ENCODE peak calls at places on chromosomes 3 and 15, in six cellular contexts. One of them, this sample, is unnamed.

GRCh38 chr3:61530355-61530754 is 31.0 kb upstream of the PTPRG start:
- DNase-seq in psoas muscle: no peak
- DNase-seq in tibial artery: no peak
- DNase-seq in natural killer cell: no peak
- DNase-seq in HFFc6: peak
- DNase-seq in mesothelial cell of epicardium: no peak
- DNase-seq in this sample: no peak

GRCh38 chr3:43210049-43211027 is 76.0 kb upstream of the SNRK start:
- DNase-seq in psoas muscle: no peak
- DNase-seq in tibial artery: no peak
- DNase-seq in natural killer cell: no peak
- DNase-seq in HFFc6: no peak
- DNase-seq in mesothelial cell of epicardium: no peak
- DNase-seq in this sample: no peak

GRCh38 chr3:67790043-67790442 is 135.6 kb upstream of the SUCLG2 start:
- DNase-seq in psoas muscle: no peak
- DNase-seq in tibial artery: no peak
- DNase-seq in natural killer cell: peak
- DNase-seq in HFFc6: peak
- DNase-seq in mesothelial cell of epicardium: no peak
- DNase-seq in this sample: no peak

GRCh38 chr15:57216288-57216687 is 160.0 kb upstream of the CGNL1 start:
- DNase-seq in psoas muscle: no peak
- DNase-seq in tibial artery: no peak
- DNase-seq in natural killer cell: no peak
- DNase-seq in HFFc6: peak
- DNase-seq in mesothelial cell of epicardium: no peak
- DNase-seq in this sample: no peak

GRCh38 chr15:95300958-95301357 is 1029.5 kb upstream of the NR2F2 start:
- DNase-seq in psoas muscle: no peak
- DNase-seq in tibial artery: no peak
- DNase-seq in natural killer cell: no peak
- DNase-seq in HFFc6: peak
- DNase-seq in mesothelial cell of epicardium: no peak
- DNase-seq in this sample: no peak

GRCh38 chr3:55486857-55487375 is at the start of gene WNT5A:
- DNase-seq in psoas muscle: peak
- DNase-seq in tibial artery: no peak
- DNase-seq in natural killer cell: no peak
- DNase-seq in HFFc6: no peak
- DNase-seq in mesothelial cell of epicardium: peak
- DNase-seq in this sample: no peak

GRCh38 chr3:189941679-189942078 is 179.0 kb downstream of the P3H2 start:
- DNase-seq in psoas muscle: no peak
- DNase-seq in tibial artery: no peak
- DNase-seq in natural killer cell: no peak
- DNase-seq in HFFc6: no peak
- DNase-seq in mesothelial cell of epicardium: no peak
- DNase-seq in this sample: no peak

GRCh38 chr15:76204916-76205460 is 106.3 kb downstream of the ETFA start:
- DNase-seq in psoas muscle: no peak
- DNase-seq in tibial artery: no peak
- DNase-seq in natural killer cell: no peak
- DNase-seq in HFFc6: no peak
- DNase-seq in mesothelial cell of epicardium: no peak
- DNase-seq in this sample: no peak

GRCh38 chr3:100966049-100966471 is 27.2 kb downstream of the ABI3BP start:
- DNase-seq in psoas muscle: no peak
- DNase-seq in tibial artery: no peak
- DNase-seq in natural killer cell: no peak
- DNase-seq in HFFc6: no peak
- DNase-seq in mesothelial cell of epicardium: no peak
- DNase-seq in this sample: no peak

GRCh38 chr3:130490246-130490645 is 26.7 kb upstream of the COL6A6 start:
- DNase-seq in psoas muscle: no peak
- DNase-seq in tibial artery: no peak
- DNase-seq in natural killer cell: no peak
- DNase-seq in HFFc6: no peak
- DNase-seq in mesothelial cell of epicardium: no peak
- DNase-seq in this sample: no peak

GRCh38 chr3:98095870-98096269 is 8.9 kb downstream of the OR5AC2 start:
- DNase-seq in psoas muscle: no peak
- DNase-seq in tibial artery: no peak
- DNase-seq in natural killer cell: no peak
- DNase-seq in HFFc6: no peak
- DNase-seq in mesothelial cell of epicardium: no peak
- DNase-seq in this sample: no peak

GRCh38 chr3:27423463-27423862 is 54.3 kb upstream of the NEK10 start:
- DNase-seq in psoas muscle: no peak
- DNase-seq in tibial artery: no peak
- DNase-seq in natural killer cell: no peak
- DNase-seq in HFFc6: peak
- DNase-seq in mesothelial cell of epicardium: no peak
- DNase-seq in this sample: no peak

GRCh38 chr3:127665586-127665985 is 7.2 kb upstream of the ABTB1 start:
- DNase-seq in psoas muscle: no peak
- DNase-seq in tibial artery: no peak
- DNase-seq in natural killer cell: no peak
- DNase-seq in HFFc6: peak
- DNase-seq in mesothelial cell of epicardium: no peak
- DNase-seq in this sample: no peak

GRCh38 chr15:37900286-37901221 is 33.9 kb upstream of the TMCO5A start:
- DNase-seq in psoas muscle: no peak
- DNase-seq in tibial artery: no peak
- DNase-seq in natural killer cell: no peak
- DNase-seq in HFFc6: peak
- DNase-seq in mesothelial cell of epicardium: no peak
- DNase-seq in this sample: no peak

GRCh38 chr3:146142757-146143156 is 18.2 kb downstream of the PLOD2 start:
- DNase-seq in psoas muscle: no peak
- DNase-seq in tibial artery: no peak
- DNase-seq in natural killer cell: no peak
- DNase-seq in HFFc6: peak
- DNase-seq in mesothelial cell of epicardium: no peak
- DNase-seq in this sample: no peak

GRCh38 chr3:127817331-127817821 is 4.9 kb downstream of the MGLL start:
- DNase-seq in psoas muscle: peak
- DNase-seq in tibial artery: no peak
- DNase-seq in natural killer cell: no peak
- DNase-seq in HFFc6: peak
- DNase-seq in mesothelial cell of epicardium: no peak
- DNase-seq in this sample: no peak

GRCh38 chr3:94285874-94286273 is 223.0 kb downstream of the NSUN3 start:
- DNase-seq in psoas muscle: no peak
- DNase-seq in tibial artery: no peak
- DNase-seq in natural killer cell: no peak
- DNase-seq in HFFc6: peak
- DNase-seq in mesothelial cell of epicardium: no peak
- DNase-seq in this sample: no peak

GRCh38 chr3:158269896-158270295 is 160.0 kb downstream of the RSRC1 start:
- DNase-seq in psoas muscle: no peak
- DNase-seq in tibial artery: no peak
- DNase-seq in natural killer cell: no peak
- DNase-seq in HFFc6: no peak
- DNase-seq in mesothelial cell of epicardium: no peak
- DNase-seq in this sample: no peak

GRCh38 chr3:167750273-167750971 is 14.9 kb downstream of the SERPINI1 start:
- DNase-seq in psoas muscle: no peak
- DNase-seq in tibial artery: no peak
- DNase-seq in natural killer cell: no peak
- DNase-seq in HFFc6: no peak
- DNase-seq in mesothelial cell of epicardium: no peak
- DNase-seq in this sample: no peak

GRCh38 chr3:190526787-190527767 is 13.2 kb downstream of the IL1RAP start:
- DNase-seq in psoas muscle: no peak
- DNase-seq in tibial artery: no peak
- DNase-seq in natural killer cell: no peak
- DNase-seq in HFFc6: no peak
- DNase-seq in mesothelial cell of epicardium: no peak
- DNase-seq in this sample: no peak

GRCh38 chr3:189947948-189948723 is 172.6 kb downstream of the P3H2 start:
- DNase-seq in psoas muscle: no peak
- DNase-seq in tibial artery: no peak
- DNase-seq in natural killer cell: no peak
- DNase-seq in HFFc6: peak
- DNase-seq in mesothelial cell of epicardium: no peak
- DNase-seq in this sample: no peak

GRCh38 chr15:77631790-77632551 is 741 bp downstream of the LINGO1 start:
- DNase-seq in psoas muscle: no peak
- DNase-seq in tibial artery: no peak
- DNase-seq in natural killer cell: no peak
- DNase-seq in HFFc6: no peak
- DNase-seq in mesothelial cell of epicardium: no peak
- DNase-seq in this sample: peak

GRCh38 chr3:106699093-106699492 is 678.1 kb upstream of the CCDC54 start:
- DNase-seq in psoas muscle: no peak
- DNase-seq in tibial artery: no peak
- DNase-seq in natural killer cell: no peak
- DNase-seq in HFFc6: no peak
- DNase-seq in mesothelial cell of epicardium: no peak
- DNase-seq in this sample: no peak

GRCh38 chr15:90228960-90229359 is 4.8 kb downstream of the CIB1 start:
- DNase-seq in psoas muscle: no peak
- DNase-seq in tibial artery: no peak
- DNase-seq in natural killer cell: no peak
- DNase-seq in HFFc6: no peak
- DNase-seq in mesothelial cell of epicardium: no peak
- DNase-seq in this sample: no peak

GRCh38 chr3:151318946-151319345 is 2.3 kb upstream of the GPR87 start:
- DNase-seq in psoas muscle: no peak
- DNase-seq in tibial artery: no peak
- DNase-seq in natural killer cell: no peak
- DNase-seq in HFFc6: no peak
- DNase-seq in mesothelial cell of epicardium: no peak
- DNase-seq in this sample: no peak

GRCh38 chr3:27630892-27631291 is 91.2 kb downstream of the EOMES start:
- DNase-seq in psoas muscle: no peak
- DNase-seq in tibial artery: no peak
- DNase-seq in natural killer cell: no peak
- DNase-seq in HFFc6: peak
- DNase-seq in mesothelial cell of epicardium: no peak
- DNase-seq in this sample: no peak

GRCh38 chr3:72950801-72951200 is 45.8 kb upstream of the PPP4R2 start:
- DNase-seq in psoas muscle: no peak
- DNase-seq in tibial artery: no peak
- DNase-seq in natural killer cell: no peak
- DNase-seq in HFFc6: no peak
- DNase-seq in mesothelial cell of epicardium: no peak
- DNase-seq in this sample: no peak

GRCh38 chr15:45645026-45645980 is 10.5 kb downstream of the SQOR start:
- DNase-seq in psoas muscle: no peak
- DNase-seq in tibial artery: no peak
- DNase-seq in natural killer cell: no peak
- DNase-seq in HFFc6: peak
- DNase-seq in mesothelial cell of epicardium: no peak
- DNase-seq in this sample: no peak

GRCh38 chr15:63256433-63256884 is 20.9 kb upstream of the APH1B start:
- DNase-seq in psoas muscle: no peak
- DNase-seq in tibial artery: no peak
- DNase-seq in natural killer cell: no peak
- DNase-seq in HFFc6: peak
- DNase-seq in mesothelial cell of epicardium: no peak
- DNase-seq in this sample: no peak

GRCh38 chr15:51266548-51266947 is 71.8 kb downstream of the CYP19A1 start:
- DNase-seq in psoas muscle: no peak
- DNase-seq in tibial artery: no peak
- DNase-seq in natural killer cell: no peak
- DNase-seq in HFFc6: no peak
- DNase-seq in mesothelial cell of epicardium: no peak
- DNase-seq in this sample: no peak
- TF ChIP-seq CTCF in psoas muscle: no peak
- TF ChIP-seq CTCF in tibial artery: no peak
- TF ChIP-seq CTCF in natural killer cell: no peak
- TF ChIP-seq CTCF in HFFc6: no peak
- TF ChIP-seq CTCF in mesothelial cell of epicardium: no peak
- TF ChIP-seq CTCF in this sample: no peak

GRCh38 chr15:40930430-40931299 is 1.5 kb downstream of the DLL4 start:
- DNase-seq in psoas muscle: peak
- DNase-seq in tibial artery: no peak
- DNase-seq in natural killer cell: no peak
- DNase-seq in HFFc6: no peak
- DNase-seq in mesothelial cell of epicardium: peak
- DNase-seq in this sample: no peak

GRCh38 chr15:40928351-40928974 is 677 bp upstream of the DLL4 start:
- DNase-seq in psoas muscle: no peak
- DNase-seq in tibial artery: no peak
- DNase-seq in natural killer cell: no peak
- DNase-seq in HFFc6: no peak
- DNase-seq in mesothelial cell of epicardium: no peak
- DNase-seq in this sample: no peak

GRCh38 chr15:40928975-40929729 is at the start of gene DLL4:
- DNase-seq in psoas muscle: peak
- DNase-seq in tibial artery: peak
- DNase-seq in natural killer cell: no peak
- DNase-seq in HFFc6: no peak
- DNase-seq in mesothelial cell of epicardium: no peak
- DNase-seq in this sample: peak

GRCh38 chr15:40931300-40932142 is 2.4 kb downstream of the DLL4 start:
- DNase-seq in psoas muscle: no peak
- DNase-seq in tibial artery: no peak
- DNase-seq in natural killer cell: no peak
- DNase-seq in HFFc6: no peak
- DNase-seq in mesothelial cell of epicardium: no peak
- DNase-seq in this sample: no peak

GRCh38 chr15:40929730-40930429 is 740 bp downstream of the DLL4 start:
- DNase-seq in psoas muscle: peak
- DNase-seq in tibial artery: peak
- DNase-seq in natural killer cell: no peak
- DNase-seq in HFFc6: no peak
- DNase-seq in mesothelial cell of epicardium: peak
- DNase-seq in this sample: no peak
- TF ChIP-seq CTCF in psoas muscle: no peak
- TF ChIP-seq CTCF in tibial artery: no peak
- TF ChIP-seq CTCF in natural killer cell: no peak
- TF ChIP-seq CTCF in HFFc6: no peak
- TF ChIP-seq CTCF in mesothelial cell of epicardium: no peak
- TF ChIP-seq CTCF in this sample: no peak

GRCh38 chr3:178947738-178948137 is 123.9 kb downstream of the ZMAT3 start:
- DNase-seq in psoas muscle: no peak
- DNase-seq in tibial artery: no peak
- DNase-seq in natural killer cell: no peak
- DNase-seq in HFFc6: no peak
- DNase-seq in mesothelial cell of epicardium: no peak
- DNase-seq in this sample: no peak
- TF ChIP-seq CTCF in psoas muscle: no peak
- TF ChIP-seq CTCF in tibial artery: no peak
- TF ChIP-seq CTCF in natural killer cell: no peak
- TF ChIP-seq CTCF in HFFc6: peak
- TF ChIP-seq CTCF in mesothelial cell of epicardium: no peak
- TF ChIP-seq CTCF in this sample: no peak

DNA sequence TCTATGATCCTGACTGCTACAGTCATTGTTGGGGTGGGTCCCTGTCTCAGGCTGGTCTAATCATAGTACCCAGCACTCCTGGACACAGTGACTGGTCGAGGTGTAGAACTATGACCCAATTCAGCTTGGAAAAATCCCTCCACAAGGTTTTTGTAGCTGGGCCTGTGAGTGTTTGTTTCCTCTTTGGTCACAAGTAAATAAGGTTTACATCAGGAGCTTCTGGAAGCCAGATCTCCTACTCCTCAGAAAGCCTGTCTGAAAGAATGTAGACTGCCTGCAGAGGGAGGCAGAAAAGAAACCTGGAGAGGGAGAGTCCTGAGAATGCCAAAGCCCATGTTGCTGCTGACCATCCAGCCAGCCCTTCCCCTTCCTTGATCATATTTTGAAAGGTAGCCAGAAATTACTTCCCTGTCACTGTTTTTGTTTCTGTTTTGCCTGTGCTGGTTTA is 123.2 kb downstream of the RAP2B start:
- DNase-seq in psoas muscle: no peak
- DNase-seq in tibial artery: no peak
- DNase-seq in natural killer cell: no peak
- DNase-seq in HFFc6: peak
- DNase-seq in mesothelial cell of epicardium: no peak
- DNase-seq in this sample: no peak
- TF ChIP-seq CTCF in psoas muscle: no peak
- TF ChIP-seq CTCF in tibial artery: no peak
- TF ChIP-seq CTCF in natural killer cell: no peak
- TF ChIP-seq CTCF in HFFc6: peak
- TF ChIP-seq CTCF in mesothelial cell of epicardium: no peak
- TF ChIP-seq CTCF in this sample: no peak